ENCODE peak calls at places on chromosome 6, in five cellular contexts. J is CD8-positive, alpha-beta T cell; G is A673; V is heart right ventricle; N is GM13977. A is an unnamed sample.

GRCh38 chr6:70312165-70312564 is 9.3 kb upstream of the COL9A1 start:
- DNase-seq in G (no peak), V (no peak), J (no peak), N (no peak), A (no peak)

GRCh38 chr6:145704153-145704781 is 31.1 kb downstream of the EPM2A start:
- DNase-seq in N (peak; percentile 4), G (peak; percentile 54), V (no peak), J (no peak), A (no peak)

GRCh38 chr6:131721161-131721560 is 10.3 kb upstream of the CTAGE9 start:
- DNase-seq in G (no peak), V (no peak), N (no peak), J (no peak), A (no peak)

GRCh38 chr6:9025223-9025622 is 589.9 kb upstream of the SLC35B3 start:
- DNase-seq in G (no peak), N (no peak), J (no peak), V (no peak), A (no peak)

GRCh38 chr6:106608080-106608668 is 21.1 kb downstream of the RTN4IP1 start:
- DNase-seq in G (peak; percentile 73), J (no peak), V (no peak), N (peak; percentile 45), A (no peak)

GRCh38 chr6:160005861-160006540 is 37.1 kb downstream of the IGF2R start:
- DNase-seq in J (no peak), N (no peak), V (peak; percentile 50), G (peak; percentile 55), A (no peak)

GRCh38 chr6:24907959-24908358 is 27.8 kb downstream of the RIPOR2 start:
- DNase-seq in G (no peak), V (no peak), N (no peak), J (no peak), A (no peak)

GRCh38 chr6:69232506-69233194 is 564.2 kb downstream of the LMBRD1 start:
- DNase-seq in G (peak; percentile 83), N (peak; percentile 29), V (peak; percentile 77), J (no peak), A (no peak)

GRCh38 chr6:122800906-122801305 is 11.8 kb downstream of the SMPDL3A start:
- DNase-seq in N (no peak), V (no peak), J (no peak), G (no peak), A (no peak)

GRCh38 chr6:149026530-149026942 is 279.7 kb downstream of the UST start:
- DNase-seq in J (no peak), V (no peak), N (no peak), G (peak; percentile 71), A (no peak)

GRCh38 chr6:166277021-166277420 is 31.2 kb downstream of the PRR18 start:
- DNase-seq in N (no peak), J (no peak), G (no peak), V (no peak), A (no peak)

GRCh38 chr6:55449219-55449618 is 122.0 kb downstream of the GFRAL start:
- DNase-seq in G (peak; percentile 32), V (no peak), J (no peak), N (no peak), A (no peak)

GRCh38 chr6:37554480-37554819 is 54.8 kb upstream of the CCDC167 start:
- DNase-seq in V (no peak), J (no peak), N (no peak), G (no peak), A (no peak)

GRCh38 chr6:87656857-87657256 is 45.2 kb downstream of the AKIRIN2 start:
- DNase-seq in J (no peak), N (no peak), G (no peak), V (no peak), A (no peak)

GRCh38 chr6:35687658-35688604 is 784 bp downstream of the FKBP5 start:
- DNase-seq in V (peak; percentile 30), J (peak; percentile 33), N (peak; percentile 54), G (peak; percentile 57), A (peak; percentile 45)

GRCh38 chr6:120056085-120056484 is 706.5 kb upstream of the MAN1A1 start:
- DNase-seq in V (no peak), N (peak; percentile 6), J (no peak), G (peak; percentile 14), A (no peak)

GRCh38 chr6:72624557-72625160 is 2.8 kb downstream of the KCNQ5 start:
- DNase-seq in V (no peak), G (peak; percentile 83), N (no peak), J (no peak), A (no peak)
- TF ChIP-seq CTCF in V (peak; percentile 37), G (peak; percentile 80), N (peak; percentile 60), J (peak; percentile 82), A (peak; percentile 80)

GRCh38 chr6:33416386-33417126 is 1.4 kb downstream of the CUTA start:
- DNase-seq in V (no peak), N (peak; percentile 66), G (no peak), J (no peak), A (no peak)

GRCh38 chr6:33418690-33419291 is 884 bp upstream of the CUTA start:
- DNase-seq in J (no peak), N (peak; percentile 45), G (no peak), V (no peak), A (peak; percentile 55)

GRCh38 chr6:33419580-33420492 is at the start of gene SYNGAP1:
- DNase-seq in J (no peak), V (peak; percentile 68), N (no peak), G (peak; percentile 65), A (no peak)

GRCh38 chr6:33417127-33417902 is 592 bp downstream of the CUTA start:
- DNase-seq in J (no peak), N (no peak), V (no peak), G (no peak), A (no peak)

GRCh38 chr6:33417903-33418689 is at the start of gene CUTA:
- DNase-seq in G (peak; percentile 100), J (peak; percentile 98), N (peak; percentile 95), V (peak; percentile 99), A (peak; percentile 98)
- TF ChIP-seq CTCF in G (peak; percentile 55), J (peak; percentile 27), N (peak; percentile 40), V (peak; percentile 45), A (no peak)

DNA sequence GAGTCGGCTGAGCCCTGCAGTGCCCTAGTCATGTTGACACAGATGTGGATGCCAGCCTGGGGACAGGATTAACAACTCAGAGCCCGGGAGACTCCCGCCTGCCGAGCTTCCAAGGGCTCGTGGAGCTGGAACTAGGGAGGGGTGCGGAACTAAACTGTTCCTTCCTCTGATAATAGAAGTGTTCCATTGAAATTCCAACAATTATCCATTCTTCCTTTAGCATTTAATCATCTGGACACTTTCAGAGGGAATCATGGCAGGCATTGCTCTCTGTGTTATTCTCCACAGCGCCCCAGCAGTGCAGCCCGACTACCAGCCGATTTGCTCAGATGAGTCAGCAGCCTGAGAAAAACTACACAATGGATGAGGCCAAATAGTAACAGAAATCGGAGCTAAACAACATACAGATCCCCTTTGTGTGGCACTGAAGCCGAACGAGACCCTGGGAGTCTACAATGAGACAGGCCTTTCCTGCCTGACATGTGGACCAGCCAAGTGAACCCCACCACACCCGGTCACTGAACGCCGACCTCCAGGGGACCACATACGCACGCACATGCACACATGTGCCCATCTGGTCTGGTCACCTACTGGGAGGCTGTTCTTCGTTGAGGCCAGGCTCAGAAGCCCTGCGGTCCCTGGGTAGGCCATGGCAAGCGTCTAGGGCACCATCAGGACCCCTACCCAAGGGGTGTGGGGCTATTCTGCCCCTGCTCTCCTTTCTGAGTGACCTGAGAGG is 238.4 kb upstream of the AFDN start:
- DNase-seq in V (no peak), G (peak; percentile 77), N (no peak), J (no peak), A (no peak)
- TF ChIP-seq CTCF in V (no peak), G (no peak), N (no peak), J (no peak), A (no peak)

DNA sequence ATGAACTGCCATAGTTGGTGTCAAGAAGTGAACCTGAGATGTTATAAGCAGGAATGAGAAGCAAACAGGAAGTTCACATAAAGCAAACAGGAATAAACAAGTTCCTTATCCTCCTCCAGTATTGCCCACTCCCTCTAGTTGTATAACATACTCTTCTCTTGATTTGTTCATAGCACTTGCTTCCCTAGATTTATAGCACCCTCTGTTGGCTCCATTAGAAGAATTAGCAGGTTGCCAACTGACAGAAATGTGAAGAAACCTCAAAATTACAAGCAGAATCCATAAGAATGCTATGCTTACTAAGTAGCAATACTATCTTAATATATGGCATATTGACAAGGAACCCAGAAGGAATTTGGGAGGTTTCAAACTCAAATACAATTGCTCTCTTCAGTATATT is 195.4 kb downstream of the TBX18 start:
- DNase-seq in G (peak; percentile 48), N (no peak), V (no peak), J (no peak), A (no peak)
- TF ChIP-seq CTCF in G (peak; percentile 56), N (peak; percentile 11), V (peak; percentile 6), J (no peak), A (no peak)

DNA sequence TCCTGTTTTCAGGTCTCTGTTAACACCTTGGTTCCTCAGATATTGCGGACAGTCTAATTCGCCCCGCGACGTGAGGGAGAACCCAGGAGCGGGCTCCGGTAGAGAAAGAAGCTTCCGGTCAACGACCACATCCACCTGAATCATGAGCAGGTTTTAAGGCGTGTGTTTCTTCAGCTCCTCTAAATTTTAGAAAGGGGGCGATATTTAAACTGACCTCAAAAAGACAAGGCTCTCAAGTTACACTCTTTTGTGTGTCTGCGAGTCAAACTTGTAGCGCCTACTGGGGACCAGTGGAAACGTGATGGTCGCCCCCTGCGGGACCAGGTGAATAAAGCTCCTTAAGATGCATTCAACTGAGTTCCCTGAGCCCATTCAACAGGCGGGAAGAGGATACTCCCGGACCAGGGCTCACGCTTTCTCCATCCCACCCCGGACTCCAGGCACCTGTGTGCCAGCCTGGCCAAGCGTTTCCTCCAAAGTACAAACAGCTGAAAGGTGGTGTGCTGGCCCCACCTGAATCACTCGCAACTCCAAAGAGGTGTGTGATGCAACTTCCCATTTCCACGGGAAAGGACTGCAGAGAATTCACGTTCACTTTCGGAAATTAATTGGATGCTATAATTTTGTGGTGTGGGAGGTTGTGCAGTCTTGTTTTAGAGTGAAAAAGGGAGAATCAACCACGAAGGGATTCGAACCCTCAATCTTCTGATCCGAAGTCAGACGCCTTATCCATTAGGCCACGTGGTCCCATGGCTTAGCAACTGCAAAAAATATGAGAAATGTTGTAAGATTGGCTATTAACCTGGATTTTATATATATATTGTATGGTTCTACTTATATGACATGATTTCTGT is 17.0 kb downstream of the GPX5 start:
- DNase-seq in V (no peak), J (peak; percentile 33), G (peak; percentile 90), N (peak; percentile 65), A (no peak)
- TF ChIP-seq CTCF in V (no peak), J (no peak), G (peak; percentile 58), N (peak; percentile 49), A (no peak)

DNA sequence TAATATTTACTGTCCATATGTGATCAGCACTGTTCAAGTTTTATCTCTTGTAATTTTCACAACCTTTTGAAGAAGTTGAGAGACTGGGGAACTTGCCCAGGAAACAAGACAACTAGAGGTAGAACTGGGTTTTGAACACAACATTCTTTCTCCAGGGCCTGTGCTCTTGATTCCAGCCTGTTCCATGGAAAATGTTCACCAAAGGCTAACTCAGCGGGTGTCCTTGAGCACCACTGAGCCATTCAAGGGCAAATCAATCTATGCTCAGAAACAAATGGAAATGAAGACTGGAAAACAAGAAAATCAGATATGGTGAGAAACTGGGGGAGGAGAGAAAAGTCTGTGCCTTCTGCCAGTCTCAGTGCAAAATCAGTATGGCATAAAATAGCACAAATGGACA is 682.2 kb upstream of the AGPAT4 start:
- DNase-seq in J (no peak), N (no peak), G (no peak), V (no peak), A (no peak)
- TF ChIP-seq CTCF in J (no peak), N (no peak), G (no peak), V (no peak), A (no peak)

A was measured in natural killer cell.